ENCODE peak calls at places on chromosomes 3 and 15, in six cellular contexts. One of them, this sample, is unnamed.
A peak's percentile ranks its signal among the peaks of the same experiment; 100 is the strongest.

GRCh38 chr15:78018445-78018844 is 59.1 kb downstream of the TBC1D2B start:
- DNase-seq in stimulated activated CD8-positive, alpha-beta memory T cell treated with anti-CD3 and anti-CD28 coated beads, Interleukin-2, amount 100 ng/mL, for 48 hours: no peak
- DNase-seq in NCI-H446: no peak
- DNase-seq in CD8-positive, alpha-beta memory T cell: no peak
- DNase-seq in fibroblast of the aortic adventitia: no peak
- DNase-seq in stimulated activated naive CD4-positive, alpha-beta T cell: no peak
- DNase-seq in this sample: no peak

GRCh38 chr3:195005251-195005620 is 265.7 kb downstream of the XXYLT1 start:
- DNase-seq in stimulated activated CD8-positive, alpha-beta memory T cell treated with anti-CD3 and anti-CD28 coated beads, Interleukin-2, amount 100 ng/mL, for 48 hours: no peak
- DNase-seq in NCI-H446: no peak
- DNase-seq in CD8-positive, alpha-beta memory T cell: no peak
- DNase-seq in fibroblast of the aortic adventitia: no peak
- DNase-seq in stimulated activated naive CD4-positive, alpha-beta T cell: no peak
- DNase-seq in this sample: no peak

GRCh38 chr15:73991260-73991659 is 835 bp downstream of the STOML1 start:
- DNase-seq in stimulated activated CD8-positive, alpha-beta memory T cell treated with anti-CD3 and anti-CD28 coated beads, Interleukin-2, amount 100 ng/mL, for 48 hours: no peak
- DNase-seq in NCI-H446: no peak
- DNase-seq in CD8-positive, alpha-beta memory T cell: no peak
- DNase-seq in fibroblast of the aortic adventitia: peak; percentile 93
- DNase-seq in stimulated activated naive CD4-positive, alpha-beta T cell: no peak
- DNase-seq in this sample: no peak

GRCh38 chr3:71989165-71989564 is 204.2 kb upstream of the PROK2 start:
- DNase-seq in stimulated activated CD8-positive, alpha-beta memory T cell treated with anti-CD3 and anti-CD28 coated beads, Interleukin-2, amount 100 ng/mL, for 48 hours: no peak
- DNase-seq in NCI-H446: no peak
- DNase-seq in CD8-positive, alpha-beta memory T cell: no peak
- DNase-seq in fibroblast of the aortic adventitia: peak; percentile 42
- DNase-seq in stimulated activated naive CD4-positive, alpha-beta T cell: no peak
- DNase-seq in this sample: no peak

GRCh38 chr15:88663216-88663615 is 24.4 kb downstream of the ISG20 start:
- DNase-seq in stimulated activated CD8-positive, alpha-beta memory T cell treated with anti-CD3 and anti-CD28 coated beads, Interleukin-2, amount 100 ng/mL, for 48 hours: no peak
- DNase-seq in NCI-H446: no peak
- DNase-seq in CD8-positive, alpha-beta memory T cell: no peak
- DNase-seq in fibroblast of the aortic adventitia: peak; percentile 31
- DNase-seq in stimulated activated naive CD4-positive, alpha-beta T cell: no peak
- DNase-seq in this sample: no peak

GRCh38 chr15:66566963-66567531 is 1.2 kb upstream of the LCTL start:
- DNase-seq in stimulated activated CD8-positive, alpha-beta memory T cell treated with anti-CD3 and anti-CD28 coated beads, Interleukin-2, amount 100 ng/mL, for 48 hours: peak; percentile 13
- DNase-seq in NCI-H446: peak; percentile 69
- DNase-seq in CD8-positive, alpha-beta memory T cell: peak; percentile 39
- DNase-seq in fibroblast of the aortic adventitia: peak; percentile 76
- DNase-seq in stimulated activated naive CD4-positive, alpha-beta T cell: no peak
- DNase-seq in this sample: peak; percentile 22

GRCh38 chr15:40397688-40398412 is 7.7 kb upstream of the IVD start:
- DNase-seq in stimulated activated CD8-positive, alpha-beta memory T cell treated with anti-CD3 and anti-CD28 coated beads, Interleukin-2, amount 100 ng/mL, for 48 hours: no peak
- DNase-seq in NCI-H446: no peak
- DNase-seq in CD8-positive, alpha-beta memory T cell: no peak
- DNase-seq in fibroblast of the aortic adventitia: no peak
- DNase-seq in stimulated activated naive CD4-positive, alpha-beta T cell: no peak
- DNase-seq in this sample: no peak

GRCh38 chr3:85586018-85586417 is 627.2 kb downstream of the CADM2 start:
- DNase-seq in stimulated activated CD8-positive, alpha-beta memory T cell treated with anti-CD3 and anti-CD28 coated beads, Interleukin-2, amount 100 ng/mL, for 48 hours: no peak
- DNase-seq in NCI-H446: no peak
- DNase-seq in CD8-positive, alpha-beta memory T cell: no peak
- DNase-seq in fibroblast of the aortic adventitia: no peak
- DNase-seq in stimulated activated naive CD4-positive, alpha-beta T cell: no peak
- DNase-seq in this sample: no peak

GRCh38 chr3:72032435-72033118 is 247.6 kb upstream of the PROK2 start:
- DNase-seq in stimulated activated CD8-positive, alpha-beta memory T cell treated with anti-CD3 and anti-CD28 coated beads, Interleukin-2, amount 100 ng/mL, for 48 hours: no peak
- DNase-seq in NCI-H446: no peak
- DNase-seq in CD8-positive, alpha-beta memory T cell: no peak
- DNase-seq in fibroblast of the aortic adventitia: no peak
- DNase-seq in stimulated activated naive CD4-positive, alpha-beta T cell: no peak
- DNase-seq in this sample: no peak

GRCh38 chr15:33242669-33243191 is 48.2 kb upstream of the FMN1 start:
- DNase-seq in stimulated activated CD8-positive, alpha-beta memory T cell treated with anti-CD3 and anti-CD28 coated beads, Interleukin-2, amount 100 ng/mL, for 48 hours: no peak
- DNase-seq in NCI-H446: no peak
- DNase-seq in CD8-positive, alpha-beta memory T cell: no peak
- DNase-seq in fibroblast of the aortic adventitia: peak; percentile 1
- DNase-seq in stimulated activated naive CD4-positive, alpha-beta T cell: no peak
- DNase-seq in this sample: no peak

GRCh38 chr3:21447471-21448205 is 303.4 kb downstream of the ZNF385D start:
- DNase-seq in stimulated activated CD8-positive, alpha-beta memory T cell treated with anti-CD3 and anti-CD28 coated beads, Interleukin-2, amount 100 ng/mL, for 48 hours: no peak
- DNase-seq in NCI-H446: peak; percentile 16
- DNase-seq in CD8-positive, alpha-beta memory T cell: no peak
- DNase-seq in fibroblast of the aortic adventitia: peak; percentile 68
- DNase-seq in stimulated activated naive CD4-positive, alpha-beta T cell: no peak
- DNase-seq in this sample: no peak

GRCh38 chr15:67784057-67784781 is 41.1 kb upstream of the SKOR1 start:
- DNase-seq in stimulated activated CD8-positive, alpha-beta memory T cell treated with anti-CD3 and anti-CD28 coated beads, Interleukin-2, amount 100 ng/mL, for 48 hours: no peak
- DNase-seq in NCI-H446: no peak
- DNase-seq in CD8-positive, alpha-beta memory T cell: no peak
- DNase-seq in fibroblast of the aortic adventitia: no peak
- DNase-seq in stimulated activated naive CD4-positive, alpha-beta T cell: no peak
- DNase-seq in this sample: no peak

GRCh38 chr3:70832811-70833509 is 520.5 kb upstream of the MDFIC2 start:
- DNase-seq in stimulated activated CD8-positive, alpha-beta memory T cell treated with anti-CD3 and anti-CD28 coated beads, Interleukin-2, amount 100 ng/mL, for 48 hours: no peak
- DNase-seq in NCI-H446: no peak
- DNase-seq in CD8-positive, alpha-beta memory T cell: no peak
- DNase-seq in fibroblast of the aortic adventitia: peak; percentile 94
- DNase-seq in stimulated activated naive CD4-positive, alpha-beta T cell: no peak
- DNase-seq in this sample: no peak

GRCh38 chr3:195095704-195096036 is 175.3 kb downstream of the XXYLT1 start:
- DNase-seq in stimulated activated CD8-positive, alpha-beta memory T cell treated with anti-CD3 and anti-CD28 coated beads, Interleukin-2, amount 100 ng/mL, for 48 hours: no peak
- DNase-seq in NCI-H446: no peak
- DNase-seq in CD8-positive, alpha-beta memory T cell: no peak
- DNase-seq in fibroblast of the aortic adventitia: no peak
- DNase-seq in stimulated activated naive CD4-positive, alpha-beta T cell: no peak
- DNase-seq in this sample: no peak

GRCh38 chr15:51874751-51875644 is 45.5 kb downstream of the TMOD3 start:
- DNase-seq in stimulated activated CD8-positive, alpha-beta memory T cell treated with anti-CD3 and anti-CD28 coated beads, Interleukin-2, amount 100 ng/mL, for 48 hours: no peak
- DNase-seq in NCI-H446: peak; percentile 40
- DNase-seq in CD8-positive, alpha-beta memory T cell: no peak
- DNase-seq in fibroblast of the aortic adventitia: peak; percentile 97
- DNase-seq in stimulated activated naive CD4-positive, alpha-beta T cell: no peak
- DNase-seq in this sample: no peak

GRCh38 chr3:59685432-59685831 is 635.6 kb upstream of the CFAP20DC start:
- DNase-seq in stimulated activated CD8-positive, alpha-beta memory T cell treated with anti-CD3 and anti-CD28 coated beads, Interleukin-2, amount 100 ng/mL, for 48 hours: no peak
- DNase-seq in NCI-H446: no peak
- DNase-seq in CD8-positive, alpha-beta memory T cell: no peak
- DNase-seq in fibroblast of the aortic adventitia: no peak
- DNase-seq in stimulated activated naive CD4-positive, alpha-beta T cell: no peak
- DNase-seq in this sample: no peak

GRCh38 chr3:129058441-129059194 is 2.0 kb upstream of the GP9 start:
- DNase-seq in stimulated activated CD8-positive, alpha-beta memory T cell treated with anti-CD3 and anti-CD28 coated beads, Interleukin-2, amount 100 ng/mL, for 48 hours: no peak
- DNase-seq in NCI-H446: no peak
- DNase-seq in CD8-positive, alpha-beta memory T cell: no peak
- DNase-seq in fibroblast of the aortic adventitia: no peak
- DNase-seq in stimulated activated naive CD4-positive, alpha-beta T cell: peak; percentile 18
- DNase-seq in this sample: no peak

GRCh38 chr15:78937132-78937739 is 7.6 kb downstream of the CTSH start:
- DNase-seq in stimulated activated CD8-positive, alpha-beta memory T cell treated with anti-CD3 and anti-CD28 coated beads, Interleukin-2, amount 100 ng/mL, for 48 hours: no peak
- DNase-seq in NCI-H446: no peak
- DNase-seq in CD8-positive, alpha-beta memory T cell: no peak
- DNase-seq in fibroblast of the aortic adventitia: peak; percentile 82
- DNase-seq in stimulated activated naive CD4-positive, alpha-beta T cell: no peak
- DNase-seq in this sample: no peak

GRCh38 chr3:128858167-128858566 is 21.3 kb upstream of the ACAD9 start:
- DNase-seq in stimulated activated CD8-positive, alpha-beta memory T cell treated with anti-CD3 and anti-CD28 coated beads, Interleukin-2, amount 100 ng/mL, for 48 hours: no peak
- DNase-seq in NCI-H446: no peak
- DNase-seq in CD8-positive, alpha-beta memory T cell: no peak
- DNase-seq in fibroblast of the aortic adventitia: no peak
- DNase-seq in stimulated activated naive CD4-positive, alpha-beta T cell: no peak
- DNase-seq in this sample: no peak

GRCh38 chr3:48997102-48997637 is 7.1 kb downstream of the P4HTM start:
- DNase-seq in stimulated activated CD8-positive, alpha-beta memory T cell treated with anti-CD3 and anti-CD28 coated beads, Interleukin-2, amount 100 ng/mL, for 48 hours: no peak
- DNase-seq in NCI-H446: no peak
- DNase-seq in CD8-positive, alpha-beta memory T cell: no peak
- DNase-seq in fibroblast of the aortic adventitia: no peak
- DNase-seq in stimulated activated naive CD4-positive, alpha-beta T cell: no peak
- DNase-seq in this sample: no peak

GRCh38 chr3:130700541-130700940 is 46.1 kb downstream of the PIK3R4 start:
- DNase-seq in stimulated activated CD8-positive, alpha-beta memory T cell treated with anti-CD3 and anti-CD28 coated beads, Interleukin-2, amount 100 ng/mL, for 48 hours: no peak
- DNase-seq in NCI-H446: no peak
- DNase-seq in CD8-positive, alpha-beta memory T cell: no peak
- DNase-seq in fibroblast of the aortic adventitia: peak; percentile 58
- DNase-seq in stimulated activated naive CD4-positive, alpha-beta T cell: no peak
- DNase-seq in this sample: no peak

GRCh38 chr3:120475722-120476385 is 25.1 kb upstream of the FSTL1 start:
- DNase-seq in stimulated activated CD8-positive, alpha-beta memory T cell treated with anti-CD3 and anti-CD28 coated beads, Interleukin-2, amount 100 ng/mL, for 48 hours: no peak
- DNase-seq in NCI-H446: no peak
- DNase-seq in CD8-positive, alpha-beta memory T cell: no peak
- DNase-seq in fibroblast of the aortic adventitia: no peak
- DNase-seq in stimulated activated naive CD4-positive, alpha-beta T cell: no peak
- DNase-seq in this sample: no peak

GRCh38 chr15:73575636-73576247 is 57.4 kb downstream of the NPTN start:
- DNase-seq in stimulated activated CD8-positive, alpha-beta memory T cell treated with anti-CD3 and anti-CD28 coated beads, Interleukin-2, amount 100 ng/mL, for 48 hours: no peak
- DNase-seq in NCI-H446: no peak
- DNase-seq in CD8-positive, alpha-beta memory T cell: no peak
- DNase-seq in fibroblast of the aortic adventitia: peak; percentile 22
- DNase-seq in stimulated activated naive CD4-positive, alpha-beta T cell: no peak
- DNase-seq in this sample: no peak

GRCh38 chr3:150252462-150252861 is 155.6 kb upstream of the TSC22D2 start:
- DNase-seq in stimulated activated CD8-positive, alpha-beta memory T cell treated with anti-CD3 and anti-CD28 coated beads, Interleukin-2, amount 100 ng/mL, for 48 hours: no peak
- DNase-seq in NCI-H446: no peak
- DNase-seq in CD8-positive, alpha-beta memory T cell: no peak
- DNase-seq in fibroblast of the aortic adventitia: peak; percentile 45
- DNase-seq in stimulated activated naive CD4-positive, alpha-beta T cell: no peak
- DNase-seq in this sample: no peak